ENCODE peak calls at places on chromosomes 16 and 17, in five cellular contexts. E is left ventricle myocardium inferior, N is esophagus squamous epithelium, T is natural killer cell, I is fibroblast of mammary gland. P is an unnamed sample.

GRCh38 chr17:51118330-51119195 is 2.1 kb downstream of the SPAG9 start:
- DNase-seq in I (peak; percentile 25), T (no peak), E (no peak), N (no peak), P (no peak)

GRCh38 chr17:77120866-77121265 is 19.9 kb upstream of the SEC14L1 start:
- DNase-seq in T (no peak), N (no peak), E (peak; percentile 25), I (peak; percentile 40), P (no peak)

GRCh38 chr16:72910875-72911274 is 137.1 kb downstream of the ZFHX3 start:
- DNase-seq in I (no peak), T (no peak), E (no peak), N (no peak), P (no peak)

GRCh38 chr16:80619824-80620223 is 79.0 kb downstream of the DYNLRB2 start:
- DNase-seq in N (no peak), T (no peak), E (no peak), I (no peak), P (no peak)

GRCh38 chr16:66928702-66929388 is 3.5 kb upstream of the RRAD start:
- DNase-seq in I (peak; percentile 33), N (no peak), T (no peak), E (no peak), P (no peak)

GRCh38 chr17:79784353-79785016 is 6.5 kb downstream of the CBX2 start:
- DNase-seq in T (no peak), N (no peak), E (no peak), I (no peak), P (no peak)

GRCh38 chr17:78401891-78402290 is 23.4 kb downstream of the PGS1 start:
- DNase-seq in E (no peak), T (no peak), N (no peak), I (no peak), P (no peak)

GRCh38 chr16:7372095-7372494 is 39.5 kb downstream of the RBFOX1 start:
- DNase-seq in E (no peak), N (no peak), T (no peak), I (no peak), P (no peak)

DNA sequence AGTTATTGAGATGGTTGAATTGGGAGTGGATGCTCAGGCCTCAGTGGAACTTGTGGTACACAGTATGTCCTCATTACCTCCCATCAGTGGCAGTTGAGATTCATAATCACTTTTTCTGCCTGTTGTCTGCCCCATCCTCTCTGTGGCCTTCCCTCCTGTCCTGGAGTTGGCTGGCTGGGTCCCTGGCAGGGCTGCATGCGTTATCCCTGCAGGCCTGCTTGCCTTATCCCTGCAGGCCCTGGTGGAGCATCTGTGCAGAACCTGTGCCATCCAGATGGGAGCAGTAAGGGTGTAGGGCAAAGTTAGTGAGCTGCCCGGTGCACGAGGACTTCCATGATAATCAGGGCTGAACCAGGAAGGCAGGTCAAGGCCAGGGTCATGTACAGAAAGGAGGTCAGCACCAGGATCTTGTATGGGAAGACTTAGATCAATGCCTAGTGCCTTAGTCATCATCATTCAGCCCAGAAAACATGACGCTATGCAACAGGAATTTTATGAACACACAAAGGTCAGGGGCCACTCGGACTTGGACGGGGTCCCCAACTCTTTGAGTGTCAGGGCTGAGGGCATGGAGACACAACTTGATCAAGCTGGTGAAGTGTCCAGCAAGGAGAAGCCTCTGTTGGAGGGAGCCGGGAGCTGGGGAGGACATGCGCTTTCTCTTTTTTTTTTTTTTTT is 47.2 kb downstream of the ABCC1 start:
- DNase-seq in N (no peak), T (no peak), E (no peak), I (peak; percentile 96), P (peak; percentile 7)
- TF ChIP-seq CTCF in N (no peak), T (no peak), E (no peak), I (no peak), P (no peak)

GRCh38 chr17:38691154-38691553 is 13.9 kb upstream of the MLLT6 start:
- DNase-seq in T (no peak), I (no peak), N (no peak), E (no peak), P (no peak)

GRCh38 chr17:38697061-38697820 is 7.8 kb upstream of the MLLT6 start:
- DNase-seq in N (no peak), I (no peak), E (no peak), T (no peak), P (no peak)

GRCh38 chr17:38693700-38694329 is 11.3 kb upstream of the MLLT6 start:
- DNase-seq in E (peak; percentile 94), T (no peak), I (peak; percentile 88), N (no peak), P (no peak)
- TF ChIP-seq CTCF in E (no peak), T (no peak), I (no peak), N (no peak), P (no peak)

GRCh38 chr16:15055141-15056053 is 477 bp downstream of the NTAN1 start:
- DNase-seq in N (no peak), E (no peak), T (no peak), I (peak; percentile 30), P (peak; percentile 57)
- TF ChIP-seq CTCF in N (no peak), E (no peak), T (peak; percentile 33), I (no peak), P (peak; percentile 22)

GRCh38 chr17:75773808-75774470 is 8.9 kb upstream of the GALK1 start:
- DNase-seq in E (no peak), T (no peak), N (no peak), I (no peak), P (no peak)
- TF ChIP-seq CTCF in E (no peak), T (no peak), N (no peak), I (no peak), P (peak; percentile 33)

DNA sequence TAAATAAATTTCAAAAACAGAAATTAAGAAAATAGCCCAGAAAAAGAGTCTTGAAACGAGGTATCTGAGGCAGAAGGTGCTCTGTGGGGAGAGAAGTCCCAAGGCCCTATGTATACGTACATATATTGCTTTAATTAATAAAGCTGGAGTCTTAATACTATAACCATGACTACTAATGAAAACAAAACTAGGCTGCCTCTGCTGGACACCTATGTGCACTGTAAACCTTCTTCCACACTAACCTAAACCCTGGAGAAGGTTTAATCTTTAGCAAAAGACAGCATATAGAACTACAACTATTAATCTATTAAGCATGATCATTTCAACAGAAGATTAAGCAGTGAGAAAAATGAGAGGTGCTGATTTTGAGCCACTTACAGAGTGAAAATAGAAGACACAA is 153.9 kb upstream of the C17orf78 start:
- DNase-seq in N (no peak), E (no peak), T (no peak), I (no peak), P (no peak)
- TF ChIP-seq CTCF in N (no peak), E (no peak), T (no peak), I (peak; percentile 1), P (no peak)

DNA sequence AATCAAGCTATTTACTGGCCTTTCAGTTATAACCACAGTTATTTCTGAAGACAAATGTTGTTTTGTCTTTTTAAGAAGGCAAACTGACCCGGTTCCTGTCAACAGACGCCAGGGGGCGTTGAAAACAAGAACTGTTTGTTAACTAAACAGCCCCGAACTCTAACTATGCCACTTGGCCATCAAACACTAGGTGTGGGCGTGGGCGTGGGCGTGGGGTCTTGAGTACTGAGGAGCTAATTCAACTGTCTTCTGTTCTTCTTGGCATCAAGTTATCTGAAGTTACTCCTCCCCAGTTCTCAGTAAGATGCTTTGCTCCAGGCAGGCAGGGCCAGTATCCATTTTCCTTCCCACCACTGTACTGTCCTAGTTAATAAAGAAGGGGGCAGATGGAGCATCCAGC is 63.3 kb upstream of the MTMR4 start:
- DNase-seq in E (peak; percentile 21), T (peak; percentile 20), N (no peak), I (peak; percentile 37), P (peak; percentile 68)
- TF ChIP-seq CTCF in E (peak; percentile 66), T (peak; percentile 61), N (peak; percentile 39), I (peak; percentile 55), P (peak; percentile 74)

DNA sequence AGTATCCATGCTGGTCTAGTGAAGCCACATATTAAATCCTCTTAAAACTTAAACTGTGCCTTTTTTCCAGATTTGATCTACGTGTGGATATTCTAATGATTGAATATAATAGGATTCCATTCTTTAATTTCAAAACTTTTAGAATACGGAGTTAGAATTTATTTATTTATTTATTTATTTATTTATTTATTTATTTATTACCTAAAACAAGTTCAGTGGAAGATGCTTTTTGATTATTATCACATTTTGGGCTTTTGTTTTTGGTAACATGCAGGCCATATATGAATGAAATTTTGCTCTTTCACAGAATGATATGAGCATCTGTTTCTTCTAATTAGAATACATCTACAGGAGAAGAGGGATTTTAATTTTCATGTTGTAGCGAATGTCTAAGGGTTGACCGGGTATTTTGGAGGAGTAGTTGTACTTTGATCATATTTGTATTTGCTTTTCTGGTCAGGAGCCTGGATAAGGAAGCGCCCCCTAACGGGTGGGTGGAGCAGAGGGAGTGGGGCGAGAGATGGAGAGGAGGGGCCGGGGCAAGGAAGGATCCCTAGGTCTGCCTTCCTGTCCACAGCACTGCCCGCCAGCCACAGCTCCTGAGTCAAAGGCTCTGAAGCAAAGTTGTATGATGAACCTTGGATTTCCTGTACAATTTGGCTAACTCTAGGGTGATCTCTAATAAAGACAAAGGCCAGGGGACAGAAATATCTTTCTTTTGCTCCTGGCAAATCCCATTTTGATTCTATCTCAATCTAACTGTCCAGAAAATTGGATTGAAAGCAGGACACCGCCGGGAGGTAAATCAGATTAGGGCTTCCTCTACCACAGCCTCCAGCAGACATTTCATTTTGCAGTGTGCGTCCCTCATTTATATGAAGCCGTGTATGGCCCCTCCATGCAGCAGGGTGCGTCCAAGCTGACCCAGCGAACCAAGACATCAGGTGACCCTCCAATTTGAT is 149.1 kb downstream of the PRKCA start:
- DNase-seq in E (no peak), T (no peak), N (no peak), I (no peak), P (peak; percentile 15)
- TF ChIP-seq CTCF in E (no peak), T (no peak), N (no peak), I (no peak), P (peak; percentile 36)